ENCODE peak calls at places on chromosome 2, in nine cellular contexts. W is cardiac muscle cell; F is CD4-positive, alpha-beta memory T cell; U is AG04450; B is cardiac fibroblast; D is GM06990; T is lower lobe of right lung; Y is GM12864; N is CD8-positive, alpha-beta T cell. K is an unnamed sample.

GRCh38 chr2:28390857-28391563 is 1.6 kb upstream of the FOSL2 start:
- DNase-seq in B (peak; percentile 94), D (no peak), F (no peak), T (peak; percentile 85), N (no peak), Y (no peak), U (no peak), W (peak; percentile 93), K (peak; percentile 88)

GRCh38 chr2:17083902-17084301 is 418.3 kb upstream of the CYRIA start:
- DNase-seq in W (no peak), B (no peak), U (peak; percentile 2), D (no peak), N (no peak), T (no peak), Y (no peak), F (no peak), K (peak; percentile 73)

GRCh38 chr2:86695053-86695691 is 24.9 kb upstream of the RMND5A start:
- DNase-seq in B (no peak), Y (no peak), F (no peak), T (no peak), W (no peak), N (no peak), D (no peak), U (no peak), K (no peak)

GRCh38 chr2:68800517-68800916 is 65.9 kb downstream of the ARHGAP25 start:
- DNase-seq in B (no peak), Y (no peak), D (no peak), T (no peak), W (no peak), F (no peak), N (no peak), U (no peak), K (no peak)

GRCh38 chr2:16139663-16140610 is 199.6 kb downstream of the MYCN start:
- DNase-seq in U (no peak), B (no peak), Y (no peak), T (no peak), W (no peak), N (no peak), D (no peak), F (peak; percentile 9), K (no peak)

GRCh38 chr2:207243601-207244000 is 77.9 kb upstream of the KLF7 start:
- DNase-seq in T (no peak), F (no peak), U (no peak), Y (no peak), B (no peak), N (no peak), D (no peak), W (no peak), K (no peak)

GRCh38 chr2:101473911-101474751 is 781 bp downstream of the RFX8 start:
- DNase-seq in N (peak; percentile 13), T (peak; percentile 53), W (peak; percentile 68), B (peak; percentile 63), Y (no peak), D (peak; percentile 13), F (peak; percentile 23), U (no peak), K (peak; percentile 70)

GRCh38 chr2:224220581-224221255 is 181.2 kb downstream of the FAM124B start:
- DNase-seq in D (no peak), W (no peak), B (peak; percentile 38), U (no peak), N (no peak), Y (no peak), T (no peak), F (no peak), K (peak; percentile 63)

GRCh38 chr2:121239471-121239870 is 45.5 kb downstream of the TFCP2L1 start:
- DNase-seq in T (peak; percentile 26), Y (no peak), U (no peak), B (no peak), W (no peak), F (no peak), D (no peak), N (no peak), K (no peak)

GRCh38 chr2:40213071-40213470 is 238.8 kb downstream of the SLC8A1 start:
- DNase-seq in U (no peak), D (no peak), B (peak; percentile 38), T (no peak), N (no peak), W (peak; percentile 42), Y (no peak), F (no peak), K (peak; percentile 54)

GRCh38 chr2:152710713-152711112 is 6.5 kb downstream of the PRPF40A start:
- DNase-seq in T (no peak), F (no peak), U (peak; percentile 24), W (no peak), D (no peak), B (no peak), Y (no peak), N (no peak), K (peak; percentile 11)

GRCh38 chr2:124640221-124640750 is 615.2 kb downstream of the CNTNAP5 start:
- DNase-seq in N (no peak), D (no peak), W (no peak), F (no peak), B (no peak), Y (no peak), T (no peak), U (no peak), K (no peak)

GRCh38 chr2:20226152-20226545 is 1.2 kb upstream of the SDC1 start:
- DNase-seq in B (no peak), D (no peak), F (no peak), Y (no peak), W (no peak), T (no peak), N (no peak), U (no peak), K (no peak)
- H3K4me3 ChIP-seq in B (no peak overlapping the region), D (no peak overlapping the region), F (no peak overlapping the region), Y (no peak overlapping the region), W (no peak overlapping the region), T (no peak overlapping the region), N (no peak overlapping the region), U (no peak overlapping the region), K (no peak overlapping the region)

GRCh38 chr2:38605298-38605830 is 2.6 kb upstream of the HNRNPLL start:
- DNase-seq in F (no peak), D (no peak), B (no peak), U (no peak), T (no peak), W (no peak), N (no peak), Y (no peak), K (no peak)

GRCh38 chr2:38613849-38614213 is 11.1 kb upstream of the HNRNPLL start:
- DNase-seq in Y (no peak), F (no peak), D (no peak), T (no peak), N (no peak), B (no peak), W (no peak), U (no peak), K (no peak)

GRCh38 chr2:38615237-38615636 is 12.5 kb upstream of the HNRNPLL start:
- DNase-seq in Y (no peak), T (no peak), N (no peak), U (no peak), B (peak; percentile 47), F (no peak), D (no peak), W (peak; percentile 58), K (peak; percentile 75)

GRCh38 chr2:38613126-38613848 is 10.6 kb upstream of the HNRNPLL start:
- DNase-seq in F (no peak), Y (no peak), B (no peak), T (no peak), N (no peak), D (no peak), U (no peak), W (no peak), K (no peak)

DNA sequence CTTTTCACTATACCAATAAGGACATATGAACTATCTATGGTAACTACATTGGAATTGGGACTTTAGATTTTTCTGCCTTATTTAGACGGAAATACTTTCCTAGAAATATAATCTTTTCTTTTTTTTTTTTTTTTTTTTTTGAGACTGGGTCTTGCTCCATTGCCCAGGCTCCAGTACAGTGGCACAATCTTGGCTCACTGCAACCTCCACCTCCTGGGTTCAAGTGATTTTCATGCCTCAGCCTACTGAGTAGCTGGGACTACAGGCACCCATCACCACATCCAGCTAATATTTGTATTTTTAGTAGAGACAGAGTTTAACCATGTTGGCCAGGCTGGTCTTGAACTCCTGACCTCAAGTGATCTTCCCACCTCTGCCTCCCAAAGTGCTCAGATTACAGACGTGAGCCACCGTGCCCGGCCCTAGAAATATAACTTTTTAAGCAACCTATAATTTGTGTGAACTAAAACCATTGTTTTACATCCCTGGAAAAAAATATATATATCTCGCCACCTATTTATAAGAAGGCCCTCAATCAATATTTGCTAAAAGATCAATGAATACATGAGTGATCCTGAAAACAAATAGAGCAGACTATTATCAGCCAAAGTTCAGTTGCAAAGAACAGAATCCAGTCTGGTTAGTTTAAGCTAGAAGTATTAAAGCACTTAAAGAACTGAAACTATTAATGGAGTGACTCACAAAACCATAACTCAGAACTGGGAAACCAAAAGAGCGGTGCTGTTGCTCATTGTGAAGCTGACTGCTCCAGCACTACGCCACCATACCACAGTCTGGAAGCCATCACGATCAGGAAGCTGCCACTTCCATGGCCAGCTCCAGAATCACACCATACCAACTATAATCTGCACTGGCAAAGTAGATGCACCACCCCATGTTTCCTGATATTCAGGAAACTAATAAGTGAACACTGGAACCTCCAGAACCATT is 8.4 kb upstream of the HNRNPLL start:
- DNase-seq in D (peak; percentile 32), F (no peak), T (no peak), W (no peak), U (no peak), N (no peak), B (no peak), Y (peak; percentile 77), K (no peak)
- H3K4me3 ChIP-seq in D (no peak overlapping the region), F (peak overlapping the region; percentile 14), T (no peak overlapping the region), W (no peak overlapping the region), U (no peak overlapping the region), N (no peak overlapping the region), B (no peak overlapping the region), Y (no peak overlapping the region), K (no peak overlapping the region)

GRCh38 chr2:174245065-174245464 is 3.3 kb downstream of the OLA1 start:
- DNase-seq in U (no peak), W (no peak), D (no peak), Y (no peak), N (no peak), T (no peak), B (no peak), F (no peak), K (no peak)

GRCh38 chr2:174247474-174248186 is 702 bp downstream of the OLA1 start:
- DNase-seq in F (peak; percentile 3), T (no peak), U (no peak), B (no peak), N (no peak), D (no peak), W (peak; percentile 19), Y (no peak), K (no peak)

GRCh38 chr2:174248998-174249592 is 763 bp upstream of the OLA1 start:
- DNase-seq in T (no peak), Y (no peak), W (no peak), U (no peak), F (no peak), D (no peak), B (no peak), N (no peak), K (no peak)

GRCh38 chr2:174248187-174248997 is at the start of gene OLA1:
- DNase-seq in T (peak; percentile 96), W (peak; percentile 97), B (peak; percentile 95), Y (peak; percentile 76), U (peak; percentile 63), N (peak; percentile 97), F (peak; percentile 93), D (peak; percentile 98), K (peak; percentile 98)

GRCh38 chr2:174246944-174247381 is 1.4 kb downstream of the OLA1 start:
- DNase-seq in N (no peak), Y (no peak), W (no peak), U (no peak), B (no peak), F (no peak), D (no peak), T (no peak), K (no peak)
- H3K4me3 ChIP-seq in N (no peak overlapping the region), Y (peak overlapping the region; percentile 98), W (peak overlapping the region; percentile 56), U (peak overlapping the region; percentile 34), B (peak overlapping the region; percentile 85), F (no peak overlapping the region), D (peak overlapping the region; percentile 71), T (no peak overlapping the region), K (peak overlapping the region; percentile 91)

GRCh38 chr2:19488009-19488691 is 129.7 kb upstream of the OSR1 start:
- DNase-seq in W (peak; percentile 56), N (no peak), U (no peak), D (peak; percentile 25), T (no peak), F (no peak), Y (peak; percentile 35), B (peak; percentile 34), K (peak; percentile 48)
- H3K4me3 ChIP-seq in W (no peak overlapping the region), N (no peak overlapping the region), U (no peak overlapping the region), D (no peak overlapping the region), T (no peak overlapping the region), F (no peak overlapping the region), Y (no peak overlapping the region), B (no peak overlapping the region), K (no peak overlapping the region)